ENCODE peak calls at places on chromosomes 13 and 19, in nine cellular contexts. J is SK-N-SH, Q is esophagus squamous epithelium, R is adrenal gland, H is AG09309, K is omental fat pad, Z is Peyer's patch, Y is endothelial cell, O is cardiac muscle cell. B is an unnamed sample.
A peak's percentile ranks its signal among the peaks of the same experiment; 100 is the strongest.

GRCh38 chr19:56315076-56315828 is 613 bp upstream of the ZSCAN5A start:
- DNase-seq in J (peak; percentile 88), Q (peak; percentile 68), R (peak; percentile 98), H (peak; percentile 91), K (peak; percentile 79), Z (peak; percentile 98), Y (peak; percentile 83), O (peak; percentile 98), B (peak; percentile 79)

GRCh38 chr19:5204212-5204611 is 136.4 kb downstream of the PTPRS start:
- DNase-seq in J (no peak), Q (no peak), R (no peak), H (no peak), K (no peak), Z (no peak), Y (no peak), O (no peak), B (no peak)

GRCh38 chr13:79448413-79448812 is 32.5 kb upstream of the NDFIP2 start:
- DNase-seq in J (no peak), Q (no peak), R (no peak), H (no peak), K (no peak), Z (no peak), Y (no peak), O (peak; percentile 7), B (no peak)

GRCh38 chr19:49660338-49660961 is 5.2 kb downstream of the IRF3 start:
- DNase-seq in J (no peak), Q (no peak), R (no peak), H (no peak), K (no peak), Z (no peak), Y (no peak), O (no peak), B (no peak)

GRCh38 chr13:100139822-100140221 is 50.9 kb downstream of the PCCA start:
- DNase-seq in J (no peak), Q (no peak), R (no peak), H (no peak), K (no peak), Z (no peak), Y (no peak), O (no peak), B (no peak)

GRCh38 chr19:58562126-58563033 is 4.0 kb upstream of the UBE2M start:
- DNase-seq in J (peak; percentile 60), Q (no peak), R (no peak), H (no peak), K (no peak), Z (peak; percentile 64), Y (peak; percentile 35), O (peak; percentile 61), B (no peak)

GRCh38 chr19:7506385-7507328 is 9.2 kb upstream of the ZNF358 start:
- DNase-seq in J (peak; percentile 81), Q (peak; percentile 32), R (peak; percentile 99), H (no peak), K (no peak), Z (peak; percentile 95), Y (peak; percentile 37), O (peak; percentile 89), B (no peak)

GRCh38 chr13:23695711-23696512 is 125.7 kb downstream of the TNFRSF19 start:
- DNase-seq in J (no peak), Q (peak; percentile 16), R (no peak), H (no peak), K (no peak), Z (peak; percentile 59), Y (no peak), O (peak; percentile 33), B (no peak)

GRCh38 chr13:43031881-43032280 is 8.5 kb downstream of the DNAJC15 start:
- DNase-seq in J (no peak), Q (no peak), R (no peak), H (no peak), K (no peak), Z (no peak), Y (no peak), O (peak; percentile 63), B (no peak)

GRCh38 chr13:22110368-22110767 is 439.5 kb downstream of the FGF9 start:
- DNase-seq in J (no peak), Q (no peak), R (peak; percentile 72), H (no peak), K (no peak), Z (no peak), Y (no peak), O (no peak), B (no peak)

GRCh38 chr13:109783815-109784589 is 2.4 kb downstream of the IRS2 start:
- DNase-seq in J (peak; percentile 53), Q (no peak), R (no peak), H (no peak), K (no peak), Z (peak; percentile 56), Y (no peak), O (no peak), B (no peak)

GRCh38 chr19:14333101-14333871 is 48.0 kb upstream of the ADGRE5 start:
- DNase-seq in J (peak; percentile 45), Q (no peak), R (no peak), H (no peak), K (no peak), Z (peak; percentile 53), Y (peak; percentile 14), O (peak; percentile 75), B (peak; percentile 18)

GRCh38 chr13:101211261-101211660 is 205.0 kb downstream of the NALCN start:
- DNase-seq in J (no peak), Q (no peak), R (no peak), H (peak; percentile 8), K (no peak), Z (no peak), Y (no peak), O (peak; percentile 5), B (no peak)

GRCh38 chr19:4550479-4551050 is 8.9 kb downstream of the SEMA6B start:
- DNase-seq in J (no peak), Q (no peak), R (no peak), H (no peak), K (no peak), Z (no peak), Y (no peak), O (no peak), B (no peak)

GRCh38 chr19:43126720-43127119 is 44.2 kb upstream of the PSG2 start:
- DNase-seq in J (no peak), Q (no peak), R (no peak), H (no peak), K (no peak), Z (no peak), Y (no peak), O (no peak), B (no peak)

GRCh38 chr19:16032509-16033135 is 43.7 kb upstream of the TPM4 start:
- DNase-seq in J (peak; percentile 3), Q (no peak), R (no peak), H (no peak), K (no peak), Z (peak; percentile 21), Y (no peak), O (no peak), B (no peak)

GRCh38 chr13:85529216-85529590 is 270.0 kb downstream of the SLITRK6 start:
- DNase-seq in J (no peak), Q (no peak), R (no peak), H (no peak), K (no peak), Z (no peak), Y (no peak), O (no peak), B (no peak)

GRCh38 chr19:8459520-8460260 is 14.9 kb downstream of the HNRNPM start:
- DNase-seq in J (no peak), Q (no peak), R (no peak), H (no peak), K (no peak), Z (no peak), Y (no peak), O (peak; percentile 63), B (no peak)

GRCh38 chr13:51870616-51871015 is 8.8 kb downstream of the CCDC70 start:
- DNase-seq in J (no peak), Q (no peak), R (no peak), H (no peak), K (no peak), Z (no peak), Y (no peak), O (no peak), B (no peak)

GRCh38 chr19:518292-519231 is 11.3 kb downstream of the TPGS1 start:
- DNase-seq in J (no peak), Q (no peak), R (no peak), H (no peak), K (no peak), Z (no peak), Y (no peak), O (peak; percentile 70), B (no peak)

GRCh38 chr13:40466271-40466670 is 200.2 kb downstream of the FOXO1 start:
- DNase-seq in J (no peak), Q (no peak), R (no peak), H (no peak), K (no peak), Z (peak; percentile 39), Y (no peak), O (no peak), B (no peak)
- TF ChIP-seq CTCF in J (no peak), Q (no peak), R (no peak), H (no peak), K (no peak), Z (no peak), Y (no peak), O (no peak), B (no peak)

DNA sequence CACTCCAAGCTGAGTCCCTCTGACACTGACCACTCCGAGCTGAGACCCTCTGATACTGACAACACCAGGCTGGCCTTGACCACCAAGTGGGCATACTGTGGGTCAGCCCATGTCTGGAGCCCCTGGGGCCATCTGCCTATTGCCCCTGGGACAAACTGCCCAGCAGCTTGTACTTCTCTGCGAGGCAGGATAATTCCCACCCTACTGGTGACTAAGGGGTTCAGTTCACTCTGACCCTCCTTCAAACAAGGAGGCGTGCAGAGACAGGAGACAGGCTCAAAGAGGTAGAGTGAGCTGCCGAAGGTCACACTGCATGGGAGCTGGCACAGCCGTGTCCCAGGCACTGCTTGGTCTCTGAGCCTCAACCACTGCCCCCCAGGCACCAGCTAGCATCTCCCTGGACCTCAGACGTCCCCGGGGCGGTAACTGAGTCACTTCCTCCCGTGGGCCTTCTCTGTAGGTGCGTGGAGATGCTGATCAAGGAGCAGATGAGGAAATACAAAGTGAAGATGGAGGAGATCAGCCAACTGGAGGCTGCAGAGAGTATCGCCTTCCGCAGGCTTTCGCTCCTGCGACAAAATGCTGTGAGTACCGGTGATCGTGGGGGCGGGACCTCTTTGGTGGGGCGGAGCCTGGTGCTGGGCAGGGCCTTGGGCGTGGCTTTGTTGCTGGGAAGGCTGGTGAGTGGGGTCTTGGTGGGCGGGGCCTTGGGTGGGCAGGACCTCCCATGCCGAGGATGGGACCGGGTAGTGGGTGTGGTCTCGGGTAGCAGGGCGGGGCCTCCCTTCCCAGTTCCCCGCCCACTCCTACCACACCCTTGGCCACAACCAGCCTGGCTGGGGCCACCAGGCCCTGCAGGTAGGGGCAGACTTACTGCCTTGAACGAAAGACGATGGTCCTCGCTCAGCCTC is 5.8 kb upstream of the USE1 start:
- DNase-seq in J (peak; percentile 95), Q (no peak), R (no peak), H (no peak), K (no peak), Z (peak; percentile 77), Y (peak; percentile 58), O (peak; percentile 34), B (no peak)
- TF ChIP-seq CTCF in J (no peak), Q (no peak), R (no peak), H (no peak), K (no peak), Z (no peak), Y (no peak), O (no peak), B (no peak)

GRCh38 chr19:33125929-33126388 is 6.0 kb upstream of the WDR88 start:
- DNase-seq in J (peak; percentile 81), Q (no peak), R (peak; percentile 67), H (peak; percentile 25), K (no peak), Z (peak; percentile 71), Y (peak; percentile 55), O (peak; percentile 77), B (no peak)
- TF ChIP-seq CTCF in J (peak; percentile 83), Q (peak; percentile 36), R (peak; percentile 79), H (peak; percentile 90), K (no peak), Z (peak; percentile 74), Y (peak; percentile 90), O (peak; percentile 85), B (peak; percentile 79)

GRCh38 chr19:23440791-23441190 is 45.5 kb upstream of the ZNF91 start:
- DNase-seq in J (peak; percentile 39), Q (no peak), R (no peak), H (no peak), K (no peak), Z (no peak), Y (no peak), O (peak; percentile 0), B (no peak)
- TF ChIP-seq CTCF in J (peak; percentile 48), Q (no peak), R (peak; percentile 12), H (peak; percentile 42), K (no peak), Z (peak; percentile 28), Y (peak; percentile 13), O (peak; percentile 27), B (peak; percentile 51)